ENCODE peak calls at places on chromosome 10, in eight cellular contexts. One of them, this sample, is unnamed.

GRCh38 chr10:11451640-11452260 is 159.7 kb downstream of the USP6NL start:
- DNase-seq in GM12865: no peak
- DNase-seq in adipocyte: no peak
- DNase-seq in foreskin fibroblast: no peak
- DNase-seq in AG10803: no peak
- DNase-seq in thoracic aorta: no peak
- DNase-seq in cardiac fibroblast: no peak
- DNase-seq in right cardiac atrium: no peak
- DNase-seq in this sample: no peak

GRCh38 chr10:15672469-15672868 is 47.3 kb downstream of the ITGA8 start:
- DNase-seq in right cardiac atrium: no peak
- DNase-seq in cardiac fibroblast: no peak
- DNase-seq in foreskin fibroblast: no peak
- DNase-seq in GM12865: no peak
- DNase-seq in adipocyte: no peak
- DNase-seq in thoracic aorta: no peak
- DNase-seq in AG10803: no peak
- DNase-seq in this sample: peak

GRCh38 chr10:117899181-117899683 is 147.5 kb downstream of the RAB11FIP2 start:
- DNase-seq in thoracic aorta: no peak
- DNase-seq in adipocyte: no peak
- DNase-seq in foreskin fibroblast: no peak
- DNase-seq in cardiac fibroblast: no peak
- DNase-seq in AG10803: no peak
- DNase-seq in right cardiac atrium: no peak
- DNase-seq in GM12865: no peak
- DNase-seq in this sample: no peak

GRCh38 chr10:132205650-132206376 is 19.1 kb downstream of the DPYSL4 start:
- DNase-seq in adipocyte: no peak
- DNase-seq in GM12865: no peak
- DNase-seq in thoracic aorta: no peak
- DNase-seq in AG10803: no peak
- DNase-seq in right cardiac atrium: peak
- DNase-seq in cardiac fibroblast: no peak
- DNase-seq in foreskin fibroblast: no peak
- DNase-seq in this sample: no peak

GRCh38 chr10:128263891-128264688 is 137.9 kb upstream of the MKI67 start:
- DNase-seq in GM12865: peak
- DNase-seq in adipocyte: peak
- DNase-seq in AG10803: peak
- DNase-seq in right cardiac atrium: peak
- DNase-seq in thoracic aorta: no peak
- DNase-seq in cardiac fibroblast: peak
- DNase-seq in foreskin fibroblast: peak
- DNase-seq in this sample: peak

GRCh38 chr10:23053036-23053435 is 42.3 kb upstream of the MSRB2 start:
- DNase-seq in cardiac fibroblast: peak
- DNase-seq in thoracic aorta: no peak
- DNase-seq in foreskin fibroblast: no peak
- DNase-seq in right cardiac atrium: no peak
- DNase-seq in AG10803: no peak
- DNase-seq in GM12865: no peak
- DNase-seq in adipocyte: no peak
- DNase-seq in this sample: no peak

GRCh38 chr10:79025113-79025832 is 43.5 kb upstream of the ZMIZ1 start:
- DNase-seq in foreskin fibroblast: no peak
- DNase-seq in AG10803: no peak
- DNase-seq in GM12865: no peak
- DNase-seq in cardiac fibroblast: no peak
- DNase-seq in thoracic aorta: no peak
- DNase-seq in right cardiac atrium: no peak
- DNase-seq in adipocyte: no peak
- DNase-seq in this sample: no peak

GRCh38 chr10:110052911-110053310 is 45.1 kb downstream of the ADD3 start:
- DNase-seq in GM12865: no peak
- DNase-seq in right cardiac atrium: no peak
- DNase-seq in adipocyte: peak
- DNase-seq in cardiac fibroblast: no peak
- DNase-seq in AG10803: no peak
- DNase-seq in thoracic aorta: no peak
- DNase-seq in foreskin fibroblast: no peak
- DNase-seq in this sample: no peak

GRCh38 chr10:14035506-14035905 is 295.2 kb downstream of the FRMD4A start:
- DNase-seq in foreskin fibroblast: no peak
- DNase-seq in AG10803: no peak
- DNase-seq in GM12865: no peak
- DNase-seq in right cardiac atrium: no peak
- DNase-seq in thoracic aorta: no peak
- DNase-seq in adipocyte: no peak
- DNase-seq in cardiac fibroblast: no peak
- DNase-seq in this sample: no peak

GRCh38 chr10:16195178-16195769 is 241.5 kb upstream of the PTER start:
- DNase-seq in right cardiac atrium: no peak
- DNase-seq in GM12865: peak
- DNase-seq in adipocyte: no peak
- DNase-seq in cardiac fibroblast: no peak
- DNase-seq in AG10803: no peak
- DNase-seq in foreskin fibroblast: no peak
- DNase-seq in thoracic aorta: no peak
- DNase-seq in this sample: no peak

GRCh38 chr10:79090134-79090803 is 21.5 kb downstream of the ZMIZ1 start:
- DNase-seq in AG10803: peak
- DNase-seq in adipocyte: peak
- DNase-seq in GM12865: peak
- DNase-seq in foreskin fibroblast: no peak
- DNase-seq in right cardiac atrium: no peak
- DNase-seq in thoracic aorta: no peak
- DNase-seq in cardiac fibroblast: peak
- DNase-seq in this sample: peak

GRCh38 chr10:11663763-11664555 is 52.5 kb upstream of the USP6NL start:
- DNase-seq in adipocyte: no peak
- DNase-seq in foreskin fibroblast: no peak
- DNase-seq in AG10803: no peak
- DNase-seq in cardiac fibroblast: no peak
- DNase-seq in GM12865: peak
- DNase-seq in thoracic aorta: no peak
- DNase-seq in right cardiac atrium: no peak
- DNase-seq in this sample: no peak

GRCh38 chr10:99976886-99977391 is 32.8 kb downstream of the DNMBP start:
- DNase-seq in adipocyte: peak
- DNase-seq in right cardiac atrium: peak
- DNase-seq in cardiac fibroblast: peak
- DNase-seq in foreskin fibroblast: peak
- DNase-seq in thoracic aorta: no peak
- DNase-seq in GM12865: no peak
- DNase-seq in AG10803: peak
- DNase-seq in this sample: no peak

GRCh38 chr10:34526186-34526585 is 288.9 kb downstream of the PARD3 start:
- DNase-seq in cardiac fibroblast: peak
- DNase-seq in adipocyte: peak
- DNase-seq in right cardiac atrium: no peak
- DNase-seq in foreskin fibroblast: no peak
- DNase-seq in GM12865: no peak
- DNase-seq in AG10803: peak
- DNase-seq in thoracic aorta: no peak
- DNase-seq in this sample: no peak

GRCh38 chr10:61952028-61952638 is 50.6 kb downstream of the ARID5B start:
- DNase-seq in GM12865: no peak
- DNase-seq in adipocyte: no peak
- DNase-seq in cardiac fibroblast: no peak
- DNase-seq in AG10803: no peak
- DNase-seq in foreskin fibroblast: no peak
- DNase-seq in right cardiac atrium: no peak
- DNase-seq in thoracic aorta: no peak
- DNase-seq in this sample: no peak

GRCh38 chr10:108836362-108836761 is 1086.9 kb downstream of the XPNPEP1 start:
- DNase-seq in right cardiac atrium: no peak
- DNase-seq in AG10803: no peak
- DNase-seq in GM12865: no peak
- DNase-seq in foreskin fibroblast: no peak
- DNase-seq in cardiac fibroblast: no peak
- DNase-seq in thoracic aorta: no peak
- DNase-seq in adipocyte: no peak
- DNase-seq in this sample: no peak

GRCh38 chr10:132449051-132449825 is 52.2 kb downstream of the PWWP2B start:
- DNase-seq in thoracic aorta: no peak
- DNase-seq in adipocyte: no peak
- DNase-seq in AG10803: peak
- DNase-seq in right cardiac atrium: peak
- DNase-seq in foreskin fibroblast: no peak
- DNase-seq in GM12865: no peak
- DNase-seq in cardiac fibroblast: no peak
- DNase-seq in this sample: peak

GRCh38 chr10:31384589-31384949 is 65.6 kb downstream of the ZEB1 start:
- DNase-seq in thoracic aorta: no peak
- DNase-seq in foreskin fibroblast: no peak
- DNase-seq in right cardiac atrium: no peak
- DNase-seq in AG10803: no peak
- DNase-seq in adipocyte: no peak
- DNase-seq in GM12865: no peak
- DNase-seq in cardiac fibroblast: no peak
- DNase-seq in this sample: no peak

DNA sequence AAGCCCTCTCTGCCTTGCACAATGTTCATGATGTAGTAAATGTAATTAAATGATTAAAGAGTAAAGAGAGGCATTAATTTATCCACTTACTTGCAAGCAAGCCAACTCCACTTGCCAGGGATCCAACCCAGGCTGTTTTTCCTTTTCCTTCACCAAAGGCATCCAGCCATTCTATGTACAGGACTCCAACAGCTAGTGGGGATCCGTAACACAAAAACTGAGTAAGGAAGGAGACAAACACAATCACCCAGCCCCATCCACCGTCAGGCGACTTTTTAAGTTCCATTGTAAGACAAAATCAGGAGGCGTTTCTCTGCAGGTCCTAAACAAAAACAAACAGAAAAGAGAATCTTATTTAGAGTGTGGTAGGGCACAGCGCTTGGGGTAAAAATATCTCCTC is 25.6 kb downstream of the SLC16A9 start:
- DNase-seq in GM12865: no peak
- DNase-seq in foreskin fibroblast: no peak
- DNase-seq in cardiac fibroblast: no peak
- DNase-seq in adipocyte: no peak
- DNase-seq in AG10803: no peak
- DNase-seq in right cardiac atrium: no peak
- DNase-seq in thoracic aorta: no peak
- DNase-seq in this sample: no peak
- H3K4me3 ChIP-seq in GM12865: no peak
- H3K4me3 ChIP-seq in foreskin fibroblast: no peak
- H3K4me3 ChIP-seq in cardiac fibroblast: no peak
- H3K4me3 ChIP-seq in adipocyte: no peak
- H3K4me3 ChIP-seq in AG10803: no peak
- H3K4me3 ChIP-seq in right cardiac atrium: no peak
- H3K4me3 ChIP-seq in thoracic aorta: no peak
- H3K4me3 ChIP-seq in this sample: no peak

DNA sequence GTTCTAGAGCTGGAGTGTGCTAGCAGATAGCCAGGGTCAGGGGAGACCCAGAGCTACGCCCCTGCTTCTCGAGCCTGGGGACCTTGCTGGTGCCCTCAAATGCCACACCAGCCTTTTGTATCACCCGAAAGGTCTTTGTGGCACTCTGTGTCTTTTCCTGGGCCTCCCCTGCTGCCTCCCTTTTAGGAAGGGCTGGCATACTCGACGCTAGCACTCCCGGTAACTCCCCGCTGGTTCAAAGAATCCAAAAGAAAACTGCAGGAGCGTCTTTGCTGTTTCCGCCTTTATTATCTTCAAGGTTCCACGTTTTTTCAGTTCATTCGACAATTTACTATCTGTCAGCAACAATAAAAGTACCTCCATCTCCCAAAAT is 36.3 kb downstream of the CTBP2 start:
- DNase-seq in AG10803: no peak
- DNase-seq in right cardiac atrium: no peak
- DNase-seq in adipocyte: no peak
- DNase-seq in GM12865: no peak
- DNase-seq in cardiac fibroblast: no peak
- DNase-seq in thoracic aorta: no peak
- DNase-seq in foreskin fibroblast: no peak
- DNase-seq in this sample: no peak
- H3K4me3 ChIP-seq in AG10803: peak
- H3K4me3 ChIP-seq in right cardiac atrium: no peak
- H3K4me3 ChIP-seq in adipocyte: peak
- H3K4me3 ChIP-seq in GM12865: no peak
- H3K4me3 ChIP-seq in cardiac fibroblast: peak
- H3K4me3 ChIP-seq in thoracic aorta: peak
- H3K4me3 ChIP-seq in foreskin fibroblast: no peak
- H3K4me3 ChIP-seq in this sample: no peak

GRCh38 chr10:58644311-58644710 is 131.6 kb downstream of the BICC1 start:
- DNase-seq in foreskin fibroblast: no peak
- DNase-seq in right cardiac atrium: no peak
- DNase-seq in cardiac fibroblast: no peak
- DNase-seq in thoracic aorta: no peak
- DNase-seq in AG10803: no peak
- DNase-seq in GM12865: no peak
- DNase-seq in adipocyte: no peak
- DNase-seq in this sample: no peak
- H3K4me3 ChIP-seq in foreskin fibroblast: no peak
- H3K4me3 ChIP-seq in right cardiac atrium: no peak
- H3K4me3 ChIP-seq in cardiac fibroblast: no peak
- H3K4me3 ChIP-seq in thoracic aorta: no peak
- H3K4me3 ChIP-seq in AG10803: no peak
- H3K4me3 ChIP-seq in GM12865: no peak
- H3K4me3 ChIP-seq in adipocyte: no peak
- H3K4me3 ChIP-seq in this sample: no peak

GRCh38 chr10:124387078-124387874 is 31.4 kb downstream of the OAT start:
- DNase-seq in foreskin fibroblast: no peak
- DNase-seq in GM12865: no peak
- DNase-seq in thoracic aorta: no peak
- DNase-seq in AG10803: no peak
- DNase-seq in right cardiac atrium: no peak
- DNase-seq in adipocyte: no peak
- DNase-seq in cardiac fibroblast: no peak
- DNase-seq in this sample: peak

GRCh38 chr10:124389613-124390361 is 28.9 kb downstream of the OAT start:
- DNase-seq in GM12865: no peak
- DNase-seq in cardiac fibroblast: no peak
- DNase-seq in AG10803: no peak
- DNase-seq in right cardiac atrium: no peak
- DNase-seq in adipocyte: no peak
- DNase-seq in thoracic aorta: no peak
- DNase-seq in foreskin fibroblast: no peak
- DNase-seq in this sample: no peak

GRCh38 chr10:124388823-124389612 is 29.7 kb downstream of the OAT start:
- DNase-seq in thoracic aorta: peak
- DNase-seq in foreskin fibroblast: peak
- DNase-seq in right cardiac atrium: peak
- DNase-seq in AG10803: peak
- DNase-seq in adipocyte: peak
- DNase-seq in cardiac fibroblast: peak
- DNase-seq in GM12865: peak
- DNase-seq in this sample: peak

GRCh38 chr10:124386186-124387077 is 32.3 kb downstream of the OAT start:
- DNase-seq in AG10803: no peak
- DNase-seq in thoracic aorta: no peak
- DNase-seq in foreskin fibroblast: no peak
- DNase-seq in GM12865: no peak
- DNase-seq in adipocyte: no peak
- DNase-seq in cardiac fibroblast: no peak
- DNase-seq in right cardiac atrium: no peak
- DNase-seq in this sample: no peak

DNA sequence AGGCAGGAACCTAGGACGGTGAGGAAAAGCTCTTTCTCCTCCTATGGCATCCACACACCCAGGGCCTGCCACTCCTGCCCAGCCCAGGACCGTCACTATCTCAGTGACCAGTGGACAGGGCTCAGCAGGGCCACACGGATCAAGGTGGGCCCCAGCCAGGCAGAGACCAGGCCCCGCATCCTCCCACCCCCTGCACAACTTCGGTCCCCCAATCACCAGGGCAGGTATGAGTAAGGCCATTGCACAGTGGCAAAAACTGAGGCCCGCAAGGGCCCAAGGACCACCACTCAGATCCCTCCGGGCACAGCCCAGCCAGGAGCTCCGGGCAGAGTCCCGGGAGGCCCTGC is 30.3 kb downstream of the OAT start:
- DNase-seq in adipocyte: no peak
- DNase-seq in foreskin fibroblast: no peak
- DNase-seq in cardiac fibroblast: no peak
- DNase-seq in right cardiac atrium: no peak
- DNase-seq in AG10803: no peak
- DNase-seq in GM12865: no peak
- DNase-seq in thoracic aorta: no peak
- DNase-seq in this sample: no peak
- H3K4me3 ChIP-seq in adipocyte: peak
- H3K4me3 ChIP-seq in foreskin fibroblast: peak
- H3K4me3 ChIP-seq in cardiac fibroblast: no peak
- H3K4me3 ChIP-seq in right cardiac atrium: peak
- H3K4me3 ChIP-seq in AG10803: no peak
- H3K4me3 ChIP-seq in GM12865: no peak
- H3K4me3 ChIP-seq in thoracic aorta: peak
- H3K4me3 ChIP-seq in this sample: no peak